ENCODE peak calls at places on chromosomes 11 and 22, in nine cellular contexts. L is AG04450, P is adrenal gland, O is bronchial epithelial cell, E is GM04503, M is GOT3, C is heart left ventricle, Y is AG09319, U is heart right ventricle. H is an unnamed sample.

GRCh38 chr22:47631571-47632102 is 869.2 kb downstream of the TBC1D22A start:
- DNase-seq in L (no peak), P (no peak), O (no peak), E (no peak), M (no peak), C (no peak), Y (no peak), U (no peak), H (peak)

GRCh38 chr22:19799322-19800190 is 39.0 kb downstream of the TBX1 start:
- DNase-seq in L (peak), P (no peak), O (no peak), E (peak), M (peak), C (no peak), Y (peak), U (peak), H (no peak)

GRCh38 chr11:115164774-115165173 is 339.4 kb downstream of the CADM1 start:
- DNase-seq in L (no peak), P (peak), O (no peak), E (no peak), M (no peak), C (no peak), Y (no peak), U (no peak), H (no peak)

GRCh38 chr11:106381895-106382294 is 304.4 kb downstream of the AASDHPPT start:
- DNase-seq in L (no peak), P (no peak), O (peak), E (no peak), M (no peak), C (no peak), Y (no peak), U (no peak), H (no peak)

GRCh38 chr11:70675697-70676374 is 277.5 kb downstream of the CTTN start:
- DNase-seq in L (no peak), P (no peak), O (no peak), E (no peak), M (no peak), C (no peak), Y (no peak), U (no peak), H (no peak)

GRCh38 chr11:99555506-99555905 is 534.8 kb downstream of the CNTN5 start:
- DNase-seq in L (no peak), P (no peak), O (no peak), E (no peak), M (no peak), C (no peak), Y (no peak), U (no peak), H (no peak)

GRCh38 chr11:93686226-93686625 is 24.7 kb downstream of the CEP295 start:
- DNase-seq in L (no peak), P (no peak), O (no peak), E (no peak), M (no peak), C (no peak), Y (no peak), U (no peak), H (no peak)

GRCh38 chr11:88398372-88399140 is 61.0 kb upstream of the CTSC start:
- DNase-seq in L (no peak), P (no peak), O (peak), E (no peak), M (no peak), C (no peak), Y (no peak), U (no peak), H (no peak)

GRCh38 chr11:1457856-1458255 is 28.7 kb downstream of the MOB2 start:
- DNase-seq in L (no peak), P (no peak), O (no peak), E (no peak), M (no peak), C (no peak), Y (no peak), U (no peak), H (no peak)

GRCh38 chr22:47435826-47436225 is 673.4 kb downstream of the TBC1D22A start:
- DNase-seq in L (no peak), P (no peak), O (no peak), E (no peak), M (no peak), C (no peak), Y (no peak), U (no peak), H (no peak)

GRCh38 chr22:19722175-19722914 is 994 bp upstream of the GP1BB start:
- DNase-seq in L (no peak), P (no peak), O (no peak), E (no peak), M (no peak), C (no peak), Y (no peak), U (peak), H (no peak)

H was measured in central memory CD8-positive, alpha-beta T cell.